ENCODE peak calls at places on chromosomes 5 and 9, in seven cellular contexts. J, P, A, M, U, X and G are unnamed samples.

GRCh38 chr5:120655828-120656435 is 191.8 kb downstream of the PRR16 start:
- DNase-seq in J (peak), P (no peak), A (peak), M (no peak), U (peak), X (peak), G (no peak)

GRCh38 chr5:38438757-38439156 is 117.7 kb downstream of the LIFR start:
- DNase-seq in J (no peak), P (no peak), A (no peak), M (no peak), U (no peak), X (no peak), G (no peak)

GRCh38 chr5:96968074-96968473 is 32.2 kb downstream of the LNPEP start:
- DNase-seq in J (peak), P (no peak), A (peak), M (no peak), U (peak), X (no peak), G (no peak)

GRCh38 chr5:38193015-38193581 is 65.3 kb upstream of the EGFLAM start:
- DNase-seq in J (peak), P (peak), A (peak), M (peak), U (peak), X (peak), G (peak)

GRCh38 chr5:40838076-40838475 is 3.1 kb upstream of the RPL37 start:
- DNase-seq in J (no peak), P (no peak), A (no peak), M (no peak), U (no peak), X (no peak), G (no peak)

GRCh38 chr9:114348906-114349482 is 19.3 kb downstream of the ORM2 start:
- DNase-seq in J (peak), P (peak), A (peak), M (peak), U (peak), X (peak), G (no peak)

GRCh38 chr9:96686638-96687335 is 31.7 kb upstream of the PRXL2C start:
- DNase-seq in J (peak), P (peak), A (no peak), M (peak), U (peak), X (peak), G (peak)

GRCh38 chr5:39570418-39571027 is 145.7 kb upstream of the DAB2 start:
- DNase-seq in J (peak), P (no peak), A (peak), M (no peak), U (peak), X (no peak), G (no peak)

GRCh38 chr5:133317558-133317957 is 265.7 kb downstream of the HSPA4 start:
- DNase-seq in J (no peak), P (no peak), A (no peak), M (no peak), U (no peak), X (no peak), G (no peak)

GRCh38 chr5:98500811-98501210 is 272.7 kb upstream of the RGMB start:
- DNase-seq in J (no peak), P (no peak), A (no peak), M (no peak), U (no peak), X (no peak), G (no peak)

GRCh38 chr5:33688041-33688980 is 203.5 kb downstream of the ADAMTS12 start:
- DNase-seq in J (peak), P (no peak), A (no peak), M (no peak), U (peak), X (no peak), G (no peak)
- TF ChIP-seq CTCF in J (no peak), P (no peak), A (no peak), M (no peak), U (no peak), X (no peak), G (no peak)

GRCh38 chr9:79757906-79758669 is 186.3 kb downstream of the TLE4 start:
- DNase-seq in J (peak), P (no peak), A (peak), M (no peak), U (peak), X (no peak), G (no peak)
- TF ChIP-seq CTCF in J (peak), P (peak), A (peak), M (peak), U (peak), X (no peak), G (peak)

GRCh38 chr5:36090033-36090432 is 23.4 kb upstream of the UGT3A2 start:
- DNase-seq in J (peak), P (no peak), A (peak), M (no peak), U (peak), X (no peak), G (no peak)
- TF ChIP-seq CTCF in J (peak), P (peak), A (peak), M (peak), U (peak), X (no peak), G (peak)

GRCh38 chr5:171407234-171407633 is 12.2 kb upstream of the FGF18 start:
- DNase-seq in J (no peak), P (no peak), A (no peak), M (no peak), U (no peak), X (no peak), G (no peak)

GRCh38 chr5:171401167-171401947 is 13.7 kb downstream of the NPM1 start:
- DNase-seq in J (no peak), P (no peak), A (no peak), M (no peak), U (no peak), X (no peak), G (no peak)

GRCh38 chr5:171400169-171400568 is 12.5 kb downstream of the NPM1 start:
- DNase-seq in J (no peak), P (no peak), A (no peak), M (no peak), U (no peak), X (no peak), G (no peak)

GRCh38 chr5:171409164-171410136 is 10.0 kb upstream of the FGF18 start:
- DNase-seq in J (no peak), P (no peak), A (no peak), M (no peak), U (no peak), X (no peak), G (no peak)

GRCh38 chr5:171405615-171406014 is 13.8 kb upstream of the FGF18 start:
- DNase-seq in J (peak), P (no peak), A (no peak), M (no peak), U (peak), X (no peak), G (no peak)
- TF ChIP-seq CTCF in J (peak), P (peak), A (peak), M (no peak), U (peak), X (no peak), G (peak)

GRCh38 chr5:164600929-164601535 is 1095.6 kb downstream of the MAT2B start:
- DNase-seq in J (no peak), P (no peak), A (no peak), M (no peak), U (no peak), X (no peak), G (no peak)

GRCh38 chr5:164600166-164600715 is 1094.8 kb downstream of the MAT2B start:
- DNase-seq in J (peak), P (no peak), A (peak), M (no peak), U (peak), X (no peak), G (no peak)

DNA sequence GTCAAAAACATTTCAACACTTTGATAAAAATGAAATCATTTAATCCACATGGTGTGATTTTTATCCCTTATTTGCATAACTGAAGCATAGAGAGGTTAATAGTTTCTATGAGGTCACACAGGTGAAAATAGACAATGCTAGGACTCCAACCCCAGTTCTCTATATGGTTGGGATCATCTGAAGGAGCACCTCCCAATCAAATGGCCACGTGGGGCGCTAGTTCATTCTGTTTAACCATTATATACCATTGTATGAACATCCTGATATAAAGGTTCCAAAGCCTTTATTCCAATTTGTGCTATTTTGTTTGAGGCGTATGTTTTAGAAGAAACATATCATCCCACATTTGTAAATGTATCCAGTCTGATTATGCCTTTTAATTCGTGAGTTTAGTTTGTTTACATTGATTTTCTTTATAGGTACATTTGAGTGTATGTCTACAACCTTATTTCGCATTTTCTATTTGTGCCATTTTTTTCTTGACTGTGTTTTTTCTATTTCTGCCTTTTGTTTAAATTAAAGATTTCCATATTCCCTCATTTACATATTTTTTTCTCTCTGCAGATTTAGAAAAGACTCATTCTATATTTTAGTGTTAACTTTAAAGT is 1092.0 kb downstream of the MAT2B start:
- DNase-seq in J (no peak), P (no peak), A (peak), M (no peak), U (no peak), X (no peak), G (no peak)
- TF ChIP-seq CTCF in J (no peak), P (no peak), A (peak), M (no peak), U (no peak), X (no peak), G (peak)

GRCh38 chr5:94893404-94894145 is 275.1 kb downstream of the SLF1 start:
- DNase-seq in J (peak), P (no peak), A (peak), M (no peak), U (peak), X (no peak), G (no peak)
- TF ChIP-seq CTCF in J (peak), P (peak), A (peak), M (peak), U (peak), X (no peak), G (peak)

GRCh38 chr5:65802080-65802479 is 80.1 kb downstream of the NLN start:
- DNase-seq in J (no peak), P (no peak), A (no peak), M (no peak), U (no peak), X (no peak), G (no peak)
- TF ChIP-seq CTCF in J (no peak), P (no peak), A (no peak), M (no peak), U (no peak), X (no peak), G (no peak)

DNA sequence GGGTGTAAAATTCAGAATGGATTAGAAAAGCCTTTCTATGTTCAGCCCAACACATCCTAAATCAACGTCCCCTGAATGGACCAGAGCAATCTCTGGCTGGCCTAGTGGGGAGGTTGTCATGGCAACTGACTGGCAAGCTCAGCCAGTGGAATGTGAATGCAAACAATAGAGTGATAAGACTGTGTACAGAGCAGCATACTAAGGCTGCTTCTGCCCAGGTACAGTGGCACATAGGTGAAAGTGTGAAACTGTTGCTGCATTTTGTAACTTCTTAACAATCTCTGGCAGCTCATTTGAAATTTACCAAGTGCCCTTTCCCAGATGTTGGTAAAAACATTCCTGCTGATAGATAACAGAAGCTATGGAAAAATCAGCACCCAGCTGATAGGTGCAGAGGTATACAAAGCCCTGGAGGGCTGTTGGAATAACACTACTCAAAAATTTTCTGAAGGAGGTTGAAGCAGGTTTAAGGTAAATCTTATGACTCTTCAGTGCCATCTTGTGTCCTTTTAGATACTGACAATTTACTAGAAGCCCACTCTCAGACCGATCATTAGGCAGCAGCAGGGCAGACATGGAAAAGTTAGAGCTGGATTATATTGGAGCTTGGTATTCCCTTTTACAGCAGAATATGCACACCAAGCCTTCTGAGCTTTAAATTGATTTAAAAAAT is 267.3 kb downstream of the RAB3C start:
- DNase-seq in J (peak), P (no peak), A (peak), M (no peak), U (peak), X (peak), G (no peak)
- TF ChIP-seq CTCF in J (peak), P (peak), A (peak), M (peak), U (peak), X (no peak), G (peak)